ENCODE peak calls at places on chromosome 15, in ten cellular contexts. N is ureter; C is amygdala; A is fibroblast of pulmonary artery; Z is adipocyte; T is mammary epithelial cell; U is activated CD8-positive, alpha-beta T cell treated with anti-CD3 and anti-CD28 coated beads for 36 hours; J is kidney; Q is stimulated activated CD4-positive, alpha-beta T cell treated with anti-CD3 and anti-CD28 coated beads, Interleukin-2, amount 100 ng/mL, for 24 hours; W is GM04504. R is an unnamed sample.

GRCh38 chr15:96367436-96368200 is 37.1 kb downstream of the NR2F2 start:
- DNase-seq in A (no peak), N (no peak), W (no peak), T (no peak), C (no peak), Z (no peak), J (no peak), Q (no peak), U (no peak), R (no peak)

GRCh38 chr15:35909414-35909813 is 363.4 kb upstream of the DPH6 start:
- DNase-seq in T (no peak), Q (no peak), U (no peak), C (no peak), J (no peak), N (no peak), Z (no peak), W (no peak), A (no peak), R (no peak)

GRCh38 chr15:40499931-40500330 is 29.1 kb downstream of the CHST14 start:
- DNase-seq in N (no peak), Q (no peak), T (peak; percentile 37), Z (no peak), A (no peak), U (no peak), W (no peak), J (no peak), C (no peak), R (no peak)

GRCh38 chr15:89307046-89307587 is 27.5 kb downstream of the POLG start:
- DNase-seq in N (no peak), Z (peak; percentile 62), T (peak; percentile 29), A (peak; percentile 30), W (no peak), U (no peak), Q (no peak), C (no peak), J (no peak), R (peak; percentile 27)

GRCh38 chr15:39310633-39311032 is 270.2 kb upstream of the THBS1 start:
- DNase-seq in Z (no peak), U (no peak), A (no peak), N (no peak), T (peak; percentile 71), W (no peak), Q (no peak), C (no peak), J (no peak), R (no peak)

GRCh38 chr15:80669599-80670273 is 25.4 kb upstream of the ABHD17C start:
- DNase-seq in J (no peak), T (peak; percentile 51), U (no peak), W (no peak), N (no peak), Z (peak; percentile 22), Q (no peak), A (peak; percentile 35), C (no peak), R (no peak)

GRCh38 chr15:91992940-91993339 is 139.4 kb downstream of the SLCO3A1 start:
- DNase-seq in N (no peak), A (no peak), Z (no peak), W (no peak), Q (no peak), T (peak; percentile 53), U (no peak), C (no peak), J (no peak), R (no peak)

GRCh38 chr15:66483131-66483566 is 14.4 kb downstream of the SNAPC5 start:
- DNase-seq in N (no peak), C (no peak), T (peak; percentile 80), W (no peak), Z (no peak), Q (no peak), J (no peak), A (no peak), U (no peak), R (no peak)

GRCh38 chr15:49847937-49848823 is 227.3 kb downstream of the DTWD1 start:
- DNase-seq in T (peak; percentile 80), Z (peak; percentile 84), C (no peak), Q (no peak), J (no peak), N (no peak), U (no peak), A (peak; percentile 97), W (peak; percentile 92), R (peak; percentile 91)

GRCh38 chr15:99732711-99733267 is 448 bp downstream of the LYSMD4 start:
- DNase-seq in W (no peak), T (peak; percentile 23), Z (peak; percentile 56), C (peak; percentile 62), Q (peak; percentile 17), U (peak; percentile 34), N (no peak), A (no peak), J (peak; percentile 88), R (no peak)

GRCh38 chr15:45203182-45203581 is 15.4 kb upstream of the SHF start:
- DNase-seq in J (no peak), Z (no peak), N (no peak), A (peak; percentile 26), C (no peak), T (no peak), U (no peak), W (no peak), Q (no peak), R (no peak)

GRCh38 chr15:99450896-99451358 is 114.9 kb upstream of the MEF2A start:
- DNase-seq in W (no peak), Z (no peak), T (peak; percentile 90), C (no peak), U (peak; percentile 90), Q (peak; percentile 76), J (peak; percentile 89), N (peak; percentile 82), A (peak; percentile 94), R (peak; percentile 37)

R was measured in brain microvascular endothelial cell.